ENCODE peak calls at places on chromosome X, in eight cellular contexts. One of them, this sample, is unnamed. For H3K4me1, the result is how much of the 10 kb centered on the place peaks cover.

GRCh38 chrX:153649915-153650782 is 3.1 kb downstream of the DUSP9 start:
- DNase-seq in cardiac muscle cell: no peak
- DNase-seq in psoas muscle: peak
- DNase-seq in thyroid gland: no peak
- DNase-seq in heart right ventricle: no peak
- DNase-seq in mucosa of descending colon: no peak
- DNase-seq in heart left ventricle: no peak
- DNase-seq in GM23248: no peak
- DNase-seq in this sample: no peak

GRCh38 chrX:16828126-16828908 is 41.8 kb downstream of the RBBP7 start:
- DNase-seq in heart left ventricle: peak
- DNase-seq in heart right ventricle: peak
- DNase-seq in cardiac muscle cell: no peak
- DNase-seq in psoas muscle: no peak
- DNase-seq in thyroid gland: peak
- DNase-seq in mucosa of descending colon: no peak
- DNase-seq in GM23248: peak
- DNase-seq in this sample: no peak

GRCh38 chrX:39174761-39175417 is 373.6 kb downstream of the MID1IP1 start:
- DNase-seq in heart left ventricle: no peak
- DNase-seq in GM23248: peak
- DNase-seq in heart right ventricle: no peak
- DNase-seq in psoas muscle: no peak
- DNase-seq in mucosa of descending colon: peak
- DNase-seq in thyroid gland: no peak
- DNase-seq in cardiac muscle cell: no peak
- DNase-seq in this sample: no peak

GRCh38 chrX:22389544-22390243 is 117.0 kb downstream of the CBLL2 start:
- DNase-seq in mucosa of descending colon: no peak
- DNase-seq in cardiac muscle cell: no peak
- DNase-seq in heart left ventricle: no peak
- DNase-seq in GM23248: peak
- DNase-seq in psoas muscle: no peak
- DNase-seq in thyroid gland: no peak
- DNase-seq in heart right ventricle: no peak
- DNase-seq in this sample: no peak

GRCh38 chrX:101230636-101231035 is 11.1 kb downstream of the DRP2 start:
- DNase-seq in mucosa of descending colon: no peak
- DNase-seq in heart left ventricle: no peak
- DNase-seq in cardiac muscle cell: no peak
- DNase-seq in heart right ventricle: no peak
- DNase-seq in thyroid gland: no peak
- DNase-seq in psoas muscle: no peak
- DNase-seq in GM23248: peak
- DNase-seq in this sample: no peak

GRCh38 chrX:133859860-133860259 is 125.5 kb downstream of the GPC3 start:
- DNase-seq in GM23248: peak
- DNase-seq in heart right ventricle: no peak
- DNase-seq in mucosa of descending colon: no peak
- DNase-seq in heart left ventricle: no peak
- DNase-seq in thyroid gland: peak
- DNase-seq in psoas muscle: no peak
- DNase-seq in cardiac muscle cell: no peak
- DNase-seq in this sample: no peak

GRCh38 chrX:13383907-13384306 is 64.1 kb upstream of the ATXN3L start:
- DNase-seq in GM23248: no peak
- DNase-seq in heart right ventricle: no peak
- DNase-seq in mucosa of descending colon: no peak
- DNase-seq in thyroid gland: no peak
- DNase-seq in heart left ventricle: no peak
- DNase-seq in psoas muscle: no peak
- DNase-seq in cardiac muscle cell: no peak
- DNase-seq in this sample: no peak

GRCh38 chrX:38048886-38049285 is 42.5 kb downstream of the SYTL5 start:
- DNase-seq in heart left ventricle: no peak
- DNase-seq in thyroid gland: no peak
- DNase-seq in heart right ventricle: no peak
- DNase-seq in GM23248: no peak
- DNase-seq in cardiac muscle cell: no peak
- DNase-seq in mucosa of descending colon: no peak
- DNase-seq in psoas muscle: no peak
- DNase-seq in this sample: no peak

GRCh38 chrX:105502336-105502735 is 281.8 kb upstream of the TEX13A start:
- DNase-seq in cardiac muscle cell: no peak
- DNase-seq in mucosa of descending colon: no peak
- DNase-seq in heart left ventricle: no peak
- DNase-seq in thyroid gland: no peak
- DNase-seq in GM23248: no peak
- DNase-seq in heart right ventricle: no peak
- DNase-seq in psoas muscle: no peak
- DNase-seq in this sample: no peak

GRCh38 chrX:111409326-111409725 is 2.7 kb downstream of the DCX start:
- DNase-seq in psoas muscle: no peak
- DNase-seq in heart right ventricle: no peak
- DNase-seq in heart left ventricle: no peak
- DNase-seq in thyroid gland: no peak
- DNase-seq in mucosa of descending colon: no peak
- DNase-seq in GM23248: no peak
- DNase-seq in cardiac muscle cell: no peak
- DNase-seq in this sample: no peak

GRCh38 chrX:133269168-133269567 is 51.0 kb upstream of the TFDP3 start:
- DNase-seq in cardiac muscle cell: no peak
- DNase-seq in psoas muscle: no peak
- DNase-seq in thyroid gland: no peak
- DNase-seq in GM23248: no peak
- DNase-seq in heart right ventricle: no peak
- DNase-seq in mucosa of descending colon: no peak
- DNase-seq in heart left ventricle: no peak
- DNase-seq in this sample: no peak

GRCh38 chrX:70452143-70452733 is 7.6 kb downstream of the DLG3 start:
- DNase-seq in GM23248: peak
- DNase-seq in heart left ventricle: peak
- DNase-seq in thyroid gland: peak
- DNase-seq in heart right ventricle: peak
- DNase-seq in cardiac muscle cell: peak
- DNase-seq in mucosa of descending colon: peak
- DNase-seq in psoas muscle: peak
- DNase-seq in this sample: peak

GRCh38 chrX:152878976-152879755 is 18.7 kb upstream of the ZNF185 start:
- DNase-seq in mucosa of descending colon: no peak
- DNase-seq in psoas muscle: no peak
- DNase-seq in thyroid gland: peak
- DNase-seq in heart right ventricle: no peak
- DNase-seq in cardiac muscle cell: no peak
- DNase-seq in heart left ventricle: no peak
- DNase-seq in GM23248: no peak
- DNase-seq in this sample: no peak

GRCh38 chrX:56968980-56969379 is 26.4 kb downstream of the SPIN3 start:
- DNase-seq in psoas muscle: no peak
- DNase-seq in mucosa of descending colon: no peak
- DNase-seq in heart left ventricle: no peak
- DNase-seq in cardiac muscle cell: no peak
- DNase-seq in GM23248: peak
- DNase-seq in heart right ventricle: no peak
- DNase-seq in thyroid gland: no peak
- DNase-seq in this sample: no peak

DNA sequence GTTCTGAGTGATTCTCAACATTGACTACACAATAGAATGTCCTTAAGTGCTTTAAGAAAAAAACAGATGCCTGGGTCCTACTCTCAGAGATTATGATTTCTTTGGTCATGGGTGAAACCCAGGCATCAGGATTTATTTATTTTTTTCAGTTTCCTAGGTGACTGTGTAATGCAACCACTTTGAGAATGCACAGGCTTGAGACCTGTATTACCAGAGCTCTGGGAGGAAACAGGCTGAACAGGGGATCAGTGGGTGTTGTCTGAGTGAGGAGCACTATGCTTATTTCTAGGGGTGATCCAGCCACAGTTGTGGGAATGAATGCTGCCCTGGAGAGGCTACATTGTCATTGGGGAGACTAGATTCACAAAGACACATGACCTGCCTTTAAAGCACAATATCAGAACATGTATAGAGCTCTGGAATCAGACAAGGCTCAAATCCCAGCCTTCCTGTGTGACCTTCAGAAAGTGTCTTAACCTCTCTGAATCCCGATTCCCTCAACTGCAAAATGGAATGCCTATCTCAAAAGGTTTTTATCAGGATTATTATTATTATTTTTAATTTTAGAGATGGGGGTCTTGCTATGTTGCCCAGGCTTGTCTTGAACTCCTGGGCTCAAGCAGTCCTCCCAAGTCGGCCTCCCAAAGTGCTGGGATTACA is 61.6 kb upstream of the PRPS1 start:
- DNase-seq in cardiac muscle cell: no peak
- DNase-seq in heart left ventricle: no peak
- DNase-seq in thyroid gland: no peak
- DNase-seq in GM23248: peak
- DNase-seq in mucosa of descending colon: no peak
- DNase-seq in psoas muscle: no peak
- DNase-seq in heart right ventricle: no peak
- DNase-seq in this sample: no peak
- H3K4me1 ChIP-seq in cardiac muscle cell: under half
- H3K4me1 ChIP-seq in heart left ventricle: under half
- H3K4me1 ChIP-seq in thyroid gland: under half
- H3K4me1 ChIP-seq in GM23248: half or more
- H3K4me1 ChIP-seq in mucosa of descending colon: under half
- H3K4me1 ChIP-seq in psoas muscle: under half
- H3K4me1 ChIP-seq in heart right ventricle: under half
- H3K4me1 ChIP-seq in this sample: under half

GRCh38 chrX:110317820-110318663 is at the start of gene AMMECR1:
- DNase-seq in heart left ventricle: peak
- DNase-seq in thyroid gland: peak
- DNase-seq in psoas muscle: peak
- DNase-seq in heart right ventricle: peak
- DNase-seq in mucosa of descending colon: peak
- DNase-seq in cardiac muscle cell: peak
- DNase-seq in GM23248: peak
- DNase-seq in this sample: peak
- H3K4me1 ChIP-seq in heart left ventricle: under half
- H3K4me1 ChIP-seq in thyroid gland: under half
- H3K4me1 ChIP-seq in psoas muscle: under half
- H3K4me1 ChIP-seq in heart right ventricle: under half
- H3K4me1 ChIP-seq in mucosa of descending colon: under half
- H3K4me1 ChIP-seq in cardiac muscle cell: under half
- H3K4me1 ChIP-seq in GM23248: under half
- H3K4me1 ChIP-seq in this sample: under half

GRCh38 chrX:107736781-107737531 is 38.6 kb downstream of the TSC22D3 start:
- DNase-seq in mucosa of descending colon: no peak
- DNase-seq in psoas muscle: no peak
- DNase-seq in heart right ventricle: no peak
- DNase-seq in thyroid gland: peak
- DNase-seq in cardiac muscle cell: peak
- DNase-seq in GM23248: no peak
- DNase-seq in heart left ventricle: peak
- DNase-seq in this sample: no peak

GRCh38 chrX:107730991-107731766 is 44.4 kb downstream of the TSC22D3 start:
- DNase-seq in heart left ventricle: no peak
- DNase-seq in psoas muscle: no peak
- DNase-seq in thyroid gland: no peak
- DNase-seq in GM23248: no peak
- DNase-seq in cardiac muscle cell: no peak
- DNase-seq in heart right ventricle: no peak
- DNase-seq in mucosa of descending colon: no peak
- DNase-seq in this sample: no peak

GRCh38 chrX:107733686-107734085 is 41.9 kb downstream of the TSC22D3 start:
- DNase-seq in heart left ventricle: no peak
- DNase-seq in psoas muscle: no peak
- DNase-seq in cardiac muscle cell: no peak
- DNase-seq in GM23248: no peak
- DNase-seq in heart right ventricle: no peak
- DNase-seq in thyroid gland: no peak
- DNase-seq in mucosa of descending colon: no peak
- DNase-seq in this sample: no peak

GRCh38 chrX:107731831-107732502 is 43.6 kb downstream of the TSC22D3 start:
- DNase-seq in heart left ventricle: peak
- DNase-seq in psoas muscle: peak
- DNase-seq in GM23248: peak
- DNase-seq in cardiac muscle cell: peak
- DNase-seq in heart right ventricle: peak
- DNase-seq in mucosa of descending colon: peak
- DNase-seq in thyroid gland: peak
- DNase-seq in this sample: peak

DNA sequence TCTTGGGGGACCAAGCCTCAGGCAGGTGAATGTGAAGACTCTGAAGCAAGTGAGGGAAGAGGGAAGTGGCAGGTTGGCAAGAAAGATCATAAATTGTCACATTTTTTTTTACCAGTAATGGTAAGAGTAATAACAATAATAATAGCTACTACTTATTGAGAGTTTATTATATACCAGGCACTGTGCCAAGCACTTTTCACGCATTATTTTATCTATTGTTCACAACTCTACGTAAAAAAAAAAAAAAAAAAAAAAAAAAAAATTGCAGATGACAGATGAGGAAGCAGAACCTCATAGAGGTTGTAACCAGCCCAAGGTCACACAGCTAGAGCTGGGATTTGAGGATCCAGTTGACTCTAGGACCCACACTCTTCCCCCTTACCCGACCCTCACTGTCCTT is 40.9 kb downstream of the TSC22D3 start:
- DNase-seq in mucosa of descending colon: no peak
- DNase-seq in cardiac muscle cell: no peak
- DNase-seq in psoas muscle: no peak
- DNase-seq in heart left ventricle: no peak
- DNase-seq in thyroid gland: no peak
- DNase-seq in heart right ventricle: no peak
- DNase-seq in GM23248: no peak
- DNase-seq in this sample: no peak
- H3K4me1 ChIP-seq in mucosa of descending colon: under half
- H3K4me1 ChIP-seq in cardiac muscle cell: under half
- H3K4me1 ChIP-seq in psoas muscle: half or more
- H3K4me1 ChIP-seq in heart left ventricle: half or more
- H3K4me1 ChIP-seq in thyroid gland: half or more
- H3K4me1 ChIP-seq in heart right ventricle: under half
- H3K4me1 ChIP-seq in GM23248: under half
- H3K4me1 ChIP-seq in this sample: under half

GRCh38 chrX:130171446-130172126 is at the start of gene RAB33A:
- DNase-seq in GM23248: peak
- DNase-seq in heart right ventricle: peak
- DNase-seq in psoas muscle: no peak
- DNase-seq in heart left ventricle: no peak
- DNase-seq in thyroid gland: no peak
- DNase-seq in cardiac muscle cell: peak
- DNase-seq in mucosa of descending colon: peak
- DNase-seq in this sample: no peak
- H3K4me1 ChIP-seq in GM23248: under half
- H3K4me1 ChIP-seq in heart right ventricle: under half
- H3K4me1 ChIP-seq in psoas muscle: under half
- H3K4me1 ChIP-seq in heart left ventricle: under half
- H3K4me1 ChIP-seq in thyroid gland: under half
- H3K4me1 ChIP-seq in cardiac muscle cell: under half
- H3K4me1 ChIP-seq in mucosa of descending colon: under half
- H3K4me1 ChIP-seq in this sample: under half

DNA sequence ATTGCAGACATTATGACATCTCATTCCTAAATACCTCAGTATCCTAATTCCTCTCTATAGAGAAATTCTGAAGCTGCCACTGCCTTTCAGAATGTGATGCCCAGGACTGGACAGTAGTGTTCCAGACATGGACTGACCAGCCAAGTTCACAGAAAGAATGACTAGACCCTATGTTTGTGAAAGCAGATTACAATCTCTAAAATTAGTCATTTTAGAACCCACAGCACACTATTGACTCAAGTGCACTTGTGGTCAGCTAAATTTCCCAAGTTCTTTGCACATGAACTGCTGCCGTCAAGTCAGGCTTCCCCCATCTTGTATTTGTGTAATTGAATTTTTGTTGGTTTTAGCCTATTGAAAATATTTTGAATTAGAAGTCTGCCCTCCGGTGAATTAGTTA is 81.0 kb upstream of the ESX1 start:
- DNase-seq in mucosa of descending colon: no peak
- DNase-seq in cardiac muscle cell: no peak
- DNase-seq in heart right ventricle: no peak
- DNase-seq in GM23248: peak
- DNase-seq in thyroid gland: no peak
- DNase-seq in psoas muscle: no peak
- DNase-seq in heart left ventricle: no peak
- DNase-seq in this sample: peak
- H3K4me1 ChIP-seq in mucosa of descending colon: under half
- H3K4me1 ChIP-seq in cardiac muscle cell: under half
- H3K4me1 ChIP-seq in heart right ventricle: under half
- H3K4me1 ChIP-seq in GM23248: under half
- H3K4me1 ChIP-seq in thyroid gland: under half
- H3K4me1 ChIP-seq in psoas muscle: under half
- H3K4me1 ChIP-seq in heart left ventricle: under half
- H3K4me1 ChIP-seq in this sample: half or more

This sample was measured in SJSA1.